ENCODE peak calls at places on chromosomes 4 and X, in four cellular contexts. One of them, this sample, is unnamed.

GRCh38 chr4:47913858-47914218 is 545 bp downstream of the NFXL1 start:
- DNase-seq in colonic mucosa: peak; percentile 63
- DNase-seq in ureter: peak; percentile 54
- DNase-seq in stimulated activated CD4-positive, alpha-beta T cell treated with anti-CD3 and anti-CD28 coated beads, Interleukin-2, amount 100 ng/mL, for 48 hours: peak; percentile 27
- DNase-seq in this sample: no peak

GRCh38 chr4:54525602-54526001 is 132.2 kb upstream of the KIT start:
- DNase-seq in colonic mucosa: no peak
- DNase-seq in ureter: no peak
- DNase-seq in stimulated activated CD4-positive, alpha-beta T cell treated with anti-CD3 and anti-CD28 coated beads, Interleukin-2, amount 100 ng/mL, for 48 hours: no peak
- DNase-seq in this sample: peak; percentile 45

GRCh38 chrX:132744470-132744869 is 214.0 kb downstream of the HS6ST2 start:
- DNase-seq in colonic mucosa: no peak
- DNase-seq in ureter: no peak
- DNase-seq in stimulated activated CD4-positive, alpha-beta T cell treated with anti-CD3 and anti-CD28 coated beads, Interleukin-2, amount 100 ng/mL, for 48 hours: no peak
- DNase-seq in this sample: no peak

GRCh38 chr4:142413516-142413915 is 432.6 kb downstream of the INPP4B start:
- DNase-seq in colonic mucosa: no peak
- DNase-seq in ureter: no peak
- DNase-seq in stimulated activated CD4-positive, alpha-beta T cell treated with anti-CD3 and anti-CD28 coated beads, Interleukin-2, amount 100 ng/mL, for 48 hours: no peak
- DNase-seq in this sample: no peak

GRCh38 chr4:42398448-42399355 is 1.4 kb downstream of the SHISA3 start:
- DNase-seq in colonic mucosa: no peak
- DNase-seq in ureter: no peak
- DNase-seq in stimulated activated CD4-positive, alpha-beta T cell treated with anti-CD3 and anti-CD28 coated beads, Interleukin-2, amount 100 ng/mL, for 48 hours: no peak
- DNase-seq in this sample: no peak

GRCh38 chr4:179867300-179867878 is 2375.8 kb upstream of the TENM3 start:
- DNase-seq in colonic mucosa: peak; percentile 49
- DNase-seq in ureter: peak; percentile 55
- DNase-seq in stimulated activated CD4-positive, alpha-beta T cell treated with anti-CD3 and anti-CD28 coated beads, Interleukin-2, amount 100 ng/mL, for 48 hours: peak; percentile 4
- DNase-seq in this sample: peak; percentile 1

GRCh38 chr4:121728798-121729226 is 32.0 kb upstream of the ANXA5 start:
- DNase-seq in colonic mucosa: no peak
- DNase-seq in ureter: no peak
- DNase-seq in stimulated activated CD4-positive, alpha-beta T cell treated with anti-CD3 and anti-CD28 coated beads, Interleukin-2, amount 100 ng/mL, for 48 hours: no peak
- DNase-seq in this sample: peak; percentile 66

GRCh38 chr4:155197757-155198156 is 10.7 kb upstream of the NPY2R start:
- DNase-seq in colonic mucosa: no peak
- DNase-seq in ureter: no peak
- DNase-seq in stimulated activated CD4-positive, alpha-beta T cell treated with anti-CD3 and anti-CD28 coated beads, Interleukin-2, amount 100 ng/mL, for 48 hours: no peak
- DNase-seq in this sample: no peak

GRCh38 chr4:107688421-107688820 is 31.6 kb downstream of the PAPSS1 start:
- DNase-seq in colonic mucosa: no peak
- DNase-seq in ureter: no peak
- DNase-seq in stimulated activated CD4-positive, alpha-beta T cell treated with anti-CD3 and anti-CD28 coated beads, Interleukin-2, amount 100 ng/mL, for 48 hours: no peak
- DNase-seq in this sample: no peak

GRCh38 chr4:120314969-120315368 is 248.3 kb upstream of the MAD2L1 start:
- DNase-seq in colonic mucosa: no peak
- DNase-seq in ureter: no peak
- DNase-seq in stimulated activated CD4-positive, alpha-beta T cell treated with anti-CD3 and anti-CD28 coated beads, Interleukin-2, amount 100 ng/mL, for 48 hours: no peak
- DNase-seq in this sample: no peak

GRCh38 chr4:109432203-109432602 is 1.4 kb upstream of the SEC24B start:
- DNase-seq in colonic mucosa: no peak
- DNase-seq in ureter: no peak
- DNase-seq in stimulated activated CD4-positive, alpha-beta T cell treated with anti-CD3 and anti-CD28 coated beads, Interleukin-2, amount 100 ng/mL, for 48 hours: no peak
- DNase-seq in this sample: no peak